ENCODE peak calls at places on chromosomes 11 and 22, in five cellular contexts. K is A549, I is heart left ventricle, N is HepG2, P is body of pancreas. R is an unnamed sample.

GRCh38 chr11:22082788-22083187 is 110.1 kb upstream of the ANO5 start:
- ATAC-seq in K (no peak), I (no peak), N (no peak), P (peak), R (no peak)

GRCh38 chr11:87180743-87181142 is 143.0 kb downstream of the TMEM135 start:
- ATAC-seq in K (no peak), I (no peak), N (no peak), P (no peak), R (no peak)

GRCh38 chr11:73317373-73317772 is 9.3 kb downstream of the ARHGEF17 start:
- ATAC-seq in K (no peak), I (peak), N (no peak), P (no peak), R (peak)

GRCh38 chr11:45725776-45726606 is 60.6 kb upstream of the CHST1 start:
- ATAC-seq in K (no peak), I (no peak), N (no peak), P (no peak), R (no peak)

GRCh38 chr11:91639359-91639758 is 585.3 kb upstream of the FAT3 start:
- ATAC-seq in K (no peak), I (no peak), N (no peak), P (no peak), R (no peak)

GRCh38 chr22:25488244-25489020 is 76.0 kb upstream of the GRK3 start:
- ATAC-seq in K (peak), I (peak), N (peak), P (peak), R (no peak)

GRCh38 chr22:30397656-30398635 is 1.1 kb downstream of the SEC14L2 start:
- ATAC-seq in K (peak), I (peak), N (peak), P (peak), R (peak)

GRCh38 chr11:11036185-11037161 is 178.6 kb upstream of the ZBED5 start:
- ATAC-seq in K (peak), I (peak), N (peak), P (peak), R (peak)

GRCh38 chr11:130449246-130449990 is 973 bp downstream of the ADAMTS15 start:
- ATAC-seq in K (peak), I (no peak), N (no peak), P (no peak), R (no peak)

GRCh38 chr22:19036523-19037273 is 85.5 kb downstream of the DGCR2 start:
- ATAC-seq in K (peak), I (no peak), N (peak), P (no peak), R (no peak)

GRCh38 chr11:123545726-123546125 is 108.7 kb downstream of the SCN3B start:
- ATAC-seq in K (no peak), I (no peak), N (no peak), P (no peak), R (no peak)

GRCh38 chr22:32493551-32493950 is 18.9 kb downstream of the FBXO7 start:
- ATAC-seq in K (no peak), I (no peak), N (no peak), P (no peak), R (no peak)

GRCh38 chr11:95092549-95093324 is 3.1 kb downstream of the ENDOD1 start:
- ATAC-seq in K (no peak), I (no peak), N (peak), P (no peak), R (no peak)

GRCh38 chr11:729492-730074 is 17.7 kb upstream of the TALDO1 start:
- ATAC-seq in K (no peak), I (no peak), N (peak), P (no peak), R (no peak)

GRCh38 chr22:42811510-42811909 is 45.6 kb downstream of the ARFGAP3 start:
- ATAC-seq in K (no peak), I (no peak), N (no peak), P (no peak), R (no peak)

GRCh38 chr11:32386770-32387377 is 48.5 kb downstream of the WT1 start:
- ATAC-seq in K (no peak), I (no peak), N (no peak), P (no peak), R (no peak)

GRCh38 chr11:15059132-15059531 is 14.3 kb upstream of the CALCB start:
- ATAC-seq in K (no peak), I (no peak), N (no peak), P (no peak), R (no peak)

GRCh38 chr11:123718075-123718868 is 23.2 kb downstream of the ZNF202 start:
- ATAC-seq in K (peak), I (no peak), N (no peak), P (no peak), R (no peak)

GRCh38 chr11:57764527-57764926 is 2.9 kb downstream of the CTNND1 start:
- ATAC-seq in K (no peak), I (no peak), N (peak), P (no peak), R (no peak)

GRCh38 chr11:103338621-103339484 is 229.6 kb downstream of the DYNC2H1 start:
- ATAC-seq in K (no peak), I (no peak), N (peak), P (no peak), R (no peak)

GRCh38 chr22:37745548-37746365 is 48.9 kb downstream of the TRIOBP start:
- ATAC-seq in K (peak), I (peak), N (peak), P (peak), R (peak)

GRCh38 chr22:33985506-33985905 is 65.2 kb upstream of the LARGE1 start:
- ATAC-seq in K (no peak), I (no peak), N (no peak), P (no peak), R (no peak)

DNA sequence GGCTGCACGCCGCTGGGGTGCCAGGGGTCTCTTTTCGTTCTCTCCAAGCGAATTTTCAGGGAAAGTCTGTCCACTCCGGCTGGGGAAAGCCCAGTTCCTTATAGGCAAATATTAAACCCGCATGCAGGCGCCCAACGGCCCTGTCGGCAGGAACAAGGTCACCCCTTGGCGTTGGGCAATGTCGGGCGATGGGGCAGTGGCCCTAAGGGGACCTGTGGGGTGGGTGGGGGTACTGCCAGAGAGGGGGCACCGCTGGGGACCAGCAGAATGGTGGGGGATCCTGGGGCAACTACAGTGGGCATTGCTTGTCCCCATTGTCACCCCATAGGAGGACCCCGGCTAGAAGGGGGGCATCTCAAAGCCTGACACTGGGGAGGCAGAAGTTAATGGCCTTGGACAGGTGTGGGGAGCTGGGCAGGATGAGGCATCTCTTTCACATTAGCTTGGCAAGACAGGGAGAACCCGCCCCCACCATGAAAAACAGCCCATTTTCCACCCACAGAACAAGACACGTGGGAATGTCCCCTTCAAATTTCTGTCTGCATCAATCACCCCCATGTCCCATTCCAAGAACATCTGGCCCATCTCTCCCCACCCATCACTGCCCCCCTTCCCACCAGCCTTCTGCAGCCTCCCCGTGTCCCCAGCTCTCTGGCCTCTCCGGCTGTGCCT is 5.5 kb upstream of the IGF2 start:
- ATAC-seq in K (no peak), I (no peak), N (no peak), P (no peak), R (no peak)
- TF ChIP-seq CTCF in K (no peak), I (no peak), N (no peak), P (no peak), R (no peak)

GRCh38 chr22:45298934-45299505 is 10.7 kb upstream of the FAM118A start:
- ATAC-seq in K (peak), I (no peak), N (no peak), P (no peak), R (no peak)

GRCh38 chr22:45295492-45295891 is 10.7 kb downstream of the UPK3A start:
- ATAC-seq in K (no peak), I (no peak), N (no peak), P (no peak), R (no peak)

GRCh38 chr22:45294030-45294429 is 9.3 kb downstream of the UPK3A start:
- ATAC-seq in K (no peak), I (no peak), N (no peak), P (no peak), R (no peak)

GRCh38 chr22:45292675-45293402 is 8.1 kb downstream of the UPK3A start:
- ATAC-seq in K (no peak), I (no peak), N (no peak), P (no peak), R (no peak)

DNA sequence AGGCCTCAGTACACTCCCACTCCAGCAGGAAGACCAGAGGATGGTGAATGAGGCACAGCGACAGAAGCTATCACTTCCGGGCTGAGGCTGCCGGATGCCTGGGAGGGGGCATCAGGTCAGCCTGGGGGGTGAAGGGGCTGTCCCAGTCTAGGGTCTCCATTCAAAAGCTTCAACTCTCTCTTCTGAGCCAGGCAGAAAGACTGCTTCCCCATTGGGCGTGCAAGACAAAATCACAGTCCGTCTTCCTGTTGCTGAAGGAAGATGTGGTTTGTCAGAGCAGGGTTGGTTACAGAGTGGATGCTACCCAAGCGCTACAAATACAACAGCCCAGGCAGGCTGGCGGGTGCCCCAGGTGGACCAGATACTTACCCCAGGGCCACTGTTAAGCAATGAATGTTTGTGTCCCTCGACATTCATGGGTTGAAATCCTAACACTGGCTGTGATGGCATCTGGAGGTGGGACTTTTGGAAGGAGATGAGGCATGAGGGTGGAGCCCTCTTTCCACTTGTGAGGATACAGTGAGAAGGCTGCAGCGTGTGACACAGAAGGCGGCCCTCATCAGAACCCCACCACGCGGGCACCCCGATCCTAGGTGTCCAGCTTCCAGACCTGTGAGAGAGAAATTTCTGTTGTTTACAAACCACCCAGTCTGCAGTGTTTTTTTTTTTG is 12.0 kb downstream of the UPK3A start:
- ATAC-seq in K (no peak), I (no peak), N (no peak), P (no peak), R (no peak)
- TF ChIP-seq POLR2A in K (no peak), I (no peak), N (no peak), P (no peak), R (no peak)

DNA sequence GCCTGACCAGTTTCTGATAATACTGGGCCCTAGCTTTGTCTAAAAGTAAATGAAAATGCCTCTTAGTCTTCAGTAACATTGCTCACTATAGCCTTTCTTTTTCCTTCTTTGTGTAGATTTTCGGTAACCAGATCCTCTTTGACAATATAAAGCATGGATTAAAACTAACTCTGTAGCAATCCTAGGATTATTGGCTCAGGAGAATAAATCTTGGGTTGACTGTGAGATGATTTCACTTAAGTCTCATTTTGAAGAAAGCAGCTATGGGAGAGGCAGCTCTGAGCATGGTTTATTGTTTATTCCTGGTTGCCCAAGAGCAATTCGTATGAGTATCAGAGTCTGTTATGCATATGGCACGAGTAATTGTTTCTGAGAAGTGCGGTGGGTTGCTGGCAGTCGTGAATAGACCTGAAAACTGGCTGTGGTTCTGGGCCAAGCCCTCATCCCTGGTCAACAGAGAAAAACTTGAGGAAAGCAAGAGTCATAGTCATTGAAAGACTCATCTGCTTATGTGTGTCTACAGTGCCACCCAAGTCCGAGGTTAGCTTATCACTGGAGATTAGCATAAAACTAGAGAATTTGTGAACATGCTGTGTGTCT is 26.7 kb downstream of the DIXDC1 start:
- ATAC-seq in K (no peak), I (no peak), N (no peak), P (no peak), R (no peak)
- TF ChIP-seq CTCF in K (no peak), I (no peak), N (no peak), P (no peak), R (no peak)

GRCh38 chr11:47355283-47356128 is 3.0 kb upstream of the MYBPC3 start:
- ATAC-seq in K (peak), I (peak), N (peak), P (peak), R (peak)
- TF ChIP-seq POLR2A in K (no peak), I (no peak), N (no peak), P (peak), R (no peak)

GRCh38 chr11:79637219-79637618 is 196.4 kb upstream of the TENM4 start:
- ATAC-seq in K (no peak), I (no peak), N (no peak), P (no peak), R (no peak)
- TF ChIP-seq CTCF in K (no peak), I (no peak), N (no peak), P (no peak), R (no peak)

DNA sequence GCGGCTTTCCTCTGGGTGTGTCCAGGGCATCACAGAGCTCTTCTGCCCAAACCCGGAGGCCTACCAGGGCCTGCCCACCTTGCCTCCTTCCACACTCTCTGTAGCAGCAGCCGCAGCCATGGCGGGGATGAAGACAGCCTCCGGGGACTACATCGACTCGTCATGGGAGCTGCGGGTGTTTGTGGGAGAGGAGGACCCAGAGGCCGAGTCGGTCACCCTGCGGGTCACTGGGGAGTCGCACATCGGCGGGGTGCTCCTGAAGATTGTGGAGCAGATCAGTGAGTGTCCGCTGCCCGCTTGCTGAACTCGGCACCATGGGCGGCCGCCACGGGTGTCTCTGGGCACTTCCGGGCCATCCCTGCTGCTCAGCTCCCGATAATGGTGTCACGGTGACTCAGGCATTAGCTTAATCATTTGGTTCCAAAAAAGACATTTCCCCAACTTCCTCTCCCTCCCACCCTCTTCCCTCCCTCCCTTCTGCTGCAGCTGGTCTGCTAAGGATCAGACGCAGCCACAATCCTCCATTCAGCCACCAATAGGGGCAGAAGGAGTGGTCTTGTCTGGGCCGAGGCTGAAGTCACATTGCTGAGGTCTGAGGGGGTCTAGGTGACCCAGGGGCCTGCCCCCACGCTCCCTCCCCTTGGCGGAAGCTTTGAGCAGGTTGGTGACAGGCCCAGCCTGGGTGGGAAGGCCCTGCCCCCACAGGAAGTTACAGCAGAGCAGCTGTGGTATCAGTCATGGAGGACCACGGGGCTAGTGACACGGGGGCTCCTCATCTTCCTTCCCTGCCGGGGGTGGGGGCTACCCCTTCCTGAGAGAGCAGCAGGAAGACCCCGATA is 945 bp downstream of the FERMT3 start:
- ATAC-seq in K (no peak), I (peak), N (no peak), P (peak), R (peak)
- TF ChIP-seq POLR2A in K (no peak), I (no peak), N (no peak), P (peak), R (peak)

GRCh38 chr11:12200359-12201015 is 90.1 kb downstream of the MICAL2 start:
- ATAC-seq in K (no peak), I (peak), N (no peak), P (peak), R (peak)
- TF ChIP-seq CTCF in K (no peak), I (no peak), N (no peak), P (no peak), R (no peak)

DNA sequence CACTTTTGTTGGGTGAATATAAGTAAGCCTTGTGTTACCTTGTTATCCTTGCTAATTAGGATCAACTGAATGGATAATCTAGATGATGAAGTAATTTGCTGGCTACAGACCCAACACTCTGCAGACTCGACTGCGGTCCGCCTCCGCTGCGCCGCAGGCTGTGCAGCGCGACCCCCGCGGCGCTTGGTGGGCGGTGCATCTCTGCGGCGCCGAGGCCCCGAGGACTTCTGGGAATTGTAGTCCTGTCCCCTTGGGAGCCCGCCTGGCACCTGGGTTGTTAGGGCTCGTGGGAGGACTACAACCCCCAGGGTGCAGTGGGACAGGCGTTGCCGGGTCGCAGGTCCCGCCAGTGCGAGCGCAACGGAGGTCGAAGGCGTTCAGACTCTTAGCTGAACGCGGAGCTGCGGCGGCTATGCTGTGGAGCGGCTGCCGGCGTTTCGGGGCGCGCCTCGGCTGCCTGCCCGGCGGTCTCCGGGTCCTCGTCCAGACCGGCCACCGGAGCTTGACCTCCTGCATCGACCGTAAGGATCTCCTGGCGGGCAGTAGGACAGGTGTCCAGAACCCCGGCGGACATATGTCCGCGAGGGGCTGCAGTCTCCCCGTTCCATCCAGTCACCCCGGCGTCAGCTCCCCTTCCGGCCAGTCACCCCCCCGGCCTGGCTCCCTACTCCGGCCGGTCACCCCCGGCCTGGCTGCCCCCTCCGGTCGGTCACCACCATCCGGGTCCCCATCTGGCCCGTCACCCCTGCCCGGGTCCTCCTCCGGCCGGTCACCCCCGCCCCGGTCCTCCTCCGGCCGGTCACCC is at the start of the genes ACAD8 and THYN1:
- ATAC-seq in K (peak), I (peak), N (peak), P (peak), R (peak)
- TF ChIP-seq POLR2A in K (peak), I (no peak), N (peak), P (peak), R (peak)

R was measured in gastroesophageal sphincter.